ENCODE peak calls at places on chromosomes 1 and 21, in ten cellular contexts. S is activated CD8-positive, alpha-beta T cell treated with anti-CD3 and anti-CD28 coated beads, Interleukin-2, amount 10 ng/mL, durations not matched to agents 7 days and 5 days; W is GM20000; F is NCI-H1417; C is activated CD4-positive, alpha-beta memory T cell treated with anti-CD3 and anti-CD28 coated beads for 36 hours; G is posterior cingulate gyrus; X is HTR-8/SVneo; V is GM12878; M is foreskin fibroblast; A is activated naive CD8-positive, alpha-beta T cell treated with anti-CD3 and anti-CD28 coated beads, Interleukin-2, amount 10 ng/mL, durations not matched to agents 7 days and 5 days. U is an unnamed sample.

GRCh38 chr1:178057863-178058576 is 35.9 kb upstream of the RASAL2 start:
- DNase-seq in W (no peak), A (no peak), X (peak), F (peak), V (no peak), G (peak), C (no peak), M (peak), S (no peak), U (peak)

GRCh38 chr1:74652711-74653131 is 20.9 kb downstream of the ERICH3 start:
- DNase-seq in G (no peak), X (no peak), W (peak), M (peak), V (peak), A (no peak), F (no peak), S (no peak), C (no peak), U (peak)

GRCh38 chr1:235972316-235973090 is 92.4 kb downstream of the NID1 start:
- DNase-seq in X (peak), V (no peak), G (no peak), A (no peak), C (no peak), W (peak), F (no peak), M (peak), S (no peak), U (no peak)

GRCh38 chr21:33968082-33968997 is 52.7 kb upstream of the ATP5PO start:
- DNase-seq in F (no peak), G (no peak), A (no peak), X (peak), W (peak), M (peak), C (peak), S (peak), V (no peak), U (no peak)

GRCh38 chr21:41170442-41170841 is 2.5 kb downstream of the BACE2 start:
- DNase-seq in W (peak), S (peak), F (no peak), G (no peak), V (no peak), X (peak), M (peak), C (peak), A (no peak), U (peak)

GRCh38 chr1:244112646-244113045 is 61.6 kb downstream of the ZBTB18 start:
- DNase-seq in M (peak), G (no peak), C (no peak), W (no peak), F (no peak), A (no peak), S (no peak), X (peak), V (no peak), U (no peak)

GRCh38 chr21:36005018-36005417 is 55.3 kb downstream of the SETD4 start:
- DNase-seq in C (no peak), S (no peak), V (no peak), M (no peak), X (no peak), A (no peak), G (no peak), W (no peak), F (no peak), U (peak)

GRCh38 chr1:157302199-157302497 is 164.0 kb upstream of the ETV3 start:
- DNase-seq in C (no peak), A (no peak), V (no peak), X (no peak), M (no peak), S (no peak), G (no peak), W (no peak), F (no peak), U (no peak)

GRCh38 chr1:108045370-108045950 is 80.5 kb upstream of the VAV3 start:
- DNase-seq in M (no peak), C (no peak), F (no peak), V (no peak), W (no peak), S (no peak), G (no peak), X (no peak), A (no peak), U (no peak)

GRCh38 chr1:107433635-107434378 is 293.0 kb downstream of the NTNG1 start:
- DNase-seq in F (no peak), V (no peak), S (no peak), X (no peak), W (no peak), A (no peak), M (no peak), G (no peak), C (no peak), U (no peak)

GRCh38 chr1:12513176-12513575 is 104.8 kb downstream of the DHRS3 start:
- DNase-seq in M (no peak), X (no peak), C (no peak), G (no peak), F (no peak), V (no peak), W (no peak), A (no peak), S (no peak), U (no peak)

GRCh38 chr1:216216304-216216703 is 206.9 kb downstream of the USH2A start:
- DNase-seq in M (no peak), C (no peak), V (no peak), X (no peak), A (no peak), F (no peak), S (no peak), G (no peak), W (no peak), U (no peak)

GRCh38 chr1:154697710-154698109 is 89.7 kb upstream of the ADAR start:
- DNase-seq in W (no peak), V (no peak), F (no peak), S (no peak), X (no peak), M (no peak), C (no peak), G (no peak), A (no peak), U (no peak)

GRCh38 chr1:56585985-56586384 is 6.6 kb upstream of the PLPP3 start:
- DNase-seq in X (no peak), C (no peak), M (no peak), V (no peak), S (no peak), W (no peak), F (no peak), G (no peak), A (no peak), U (no peak)

GRCh38 chr21:44368711-44369446 is 15.5 kb downstream of the TRPM2 start:
- DNase-seq in A (peak), S (no peak), C (peak), G (peak), W (no peak), F (no peak), X (no peak), M (no peak), V (no peak), U (no peak)

GRCh38 chr1:9085306-9085940 is 16.0 kb upstream of the SLC2A5 start:
- DNase-seq in C (no peak), A (no peak), W (no peak), S (no peak), G (no peak), F (no peak), M (no peak), V (no peak), X (no peak), U (no peak)

GRCh38 chr1:209884665-209885117 is 53.3 kb upstream of the SYT14 start:
- DNase-seq in F (no peak), V (peak), X (peak), A (no peak), C (peak), W (no peak), M (peak), G (no peak), S (peak), U (no peak)

GRCh38 chr1:26358411-26359384 is 4.8 kb upstream of the CRYBG2 start:
- DNase-seq in A (peak), M (no peak), G (peak), V (no peak), W (no peak), F (no peak), S (peak), C (peak), X (no peak), U (no peak)

GRCh38 chr1:42684139-42684538 is 1.9 kb downstream of the YBX1 start:
- DNase-seq in C (peak), F (no peak), S (peak), A (no peak), V (no peak), G (no peak), W (no peak), X (no peak), M (no peak), U (no peak)

U was measured in DMS153.